ENCODE peak calls at places on chromosomes 13 and 19, in seven cellular contexts. One of them, this sample, is unnamed.

GRCh38 chr19:57269515-57270250 is 10.6 kb upstream of the ZNF460 start:
- DNase-seq in thoracic aorta: no peak
- DNase-seq in stimulated activated naive CD4-positive, alpha-beta T cell: no peak
- DNase-seq in KBM-7: no peak
- DNase-seq in bronchial epithelial cell: peak
- DNase-seq in HT-29: no peak
- DNase-seq in GM23248: peak
- DNase-seq in this sample: no peak

GRCh38 chr13:113646921-113647340 is 11.1 kb downstream of the ATP4B start:
- DNase-seq in GM23248: no peak
- DNase-seq in stimulated activated naive CD4-positive, alpha-beta T cell: no peak
- DNase-seq in KBM-7: no peak
- DNase-seq in bronchial epithelial cell: no peak
- DNase-seq in HT-29: no peak
- DNase-seq in thoracic aorta: no peak
- DNase-seq in this sample: no peak

GRCh38 chr13:79662882-79663281 is 181.9 kb downstream of the NDFIP2 start:
- DNase-seq in KBM-7: no peak
- DNase-seq in HT-29: peak
- DNase-seq in GM23248: no peak
- DNase-seq in stimulated activated naive CD4-positive, alpha-beta T cell: no peak
- DNase-seq in thoracic aorta: no peak
- DNase-seq in bronchial epithelial cell: peak
- DNase-seq in this sample: no peak

GRCh38 chr19:50912727-50913716 is 1.8 kb upstream of the KLK4 start:
- DNase-seq in HT-29: no peak
- DNase-seq in KBM-7: no peak
- DNase-seq in bronchial epithelial cell: no peak
- DNase-seq in thoracic aorta: no peak
- DNase-seq in GM23248: peak
- DNase-seq in stimulated activated naive CD4-positive, alpha-beta T cell: no peak
- DNase-seq in this sample: no peak

GRCh38 chr13:110179116-110179857 is 127.7 kb downstream of the COL4A1 start:
- DNase-seq in stimulated activated naive CD4-positive, alpha-beta T cell: no peak
- DNase-seq in thoracic aorta: no peak
- DNase-seq in KBM-7: no peak
- DNase-seq in HT-29: peak
- DNase-seq in bronchial epithelial cell: no peak
- DNase-seq in GM23248: no peak
- DNase-seq in this sample: no peak

GRCh38 chr13:50123862-50124535 is 108.8 kb downstream of the KCNRG start:
- DNase-seq in HT-29: peak
- DNase-seq in KBM-7: peak
- DNase-seq in stimulated activated naive CD4-positive, alpha-beta T cell: peak
- DNase-seq in GM23248: peak
- DNase-seq in thoracic aorta: peak
- DNase-seq in bronchial epithelial cell: peak
- DNase-seq in this sample: peak

GRCh38 chr13:75195479-75196111 is 286.4 kb downstream of the TBC1D4 start:
- DNase-seq in thoracic aorta: no peak
- DNase-seq in bronchial epithelial cell: no peak
- DNase-seq in HT-29: no peak
- DNase-seq in stimulated activated naive CD4-positive, alpha-beta T cell: no peak
- DNase-seq in GM23248: no peak
- DNase-seq in KBM-7: no peak
- DNase-seq in this sample: no peak

GRCh38 chr13:104286566-104287290 is 1220.5 kb upstream of the SLC10A2 start:
- DNase-seq in HT-29: no peak
- DNase-seq in thoracic aorta: no peak
- DNase-seq in GM23248: no peak
- DNase-seq in KBM-7: no peak
- DNase-seq in bronchial epithelial cell: peak
- DNase-seq in stimulated activated naive CD4-positive, alpha-beta T cell: no peak
- DNase-seq in this sample: no peak

GRCh38 chr19:18128044-18128443 is 24.9 kb upstream of the PIK3R2 start:
- DNase-seq in HT-29: no peak
- DNase-seq in GM23248: peak
- DNase-seq in KBM-7: no peak
- DNase-seq in bronchial epithelial cell: peak
- DNase-seq in stimulated activated naive CD4-positive, alpha-beta T cell: no peak
- DNase-seq in thoracic aorta: no peak
- DNase-seq in this sample: no peak

GRCh38 chr13:105410602-105411001 is 1124.9 kb downstream of the EFNB2 start:
- DNase-seq in thoracic aorta: no peak
- DNase-seq in stimulated activated naive CD4-positive, alpha-beta T cell: no peak
- DNase-seq in GM23248: peak
- DNase-seq in bronchial epithelial cell: peak
- DNase-seq in KBM-7: peak
- DNase-seq in HT-29: peak
- DNase-seq in this sample: no peak

GRCh38 chr13:88288326-88288725 is 617.2 kb downstream of the SLITRK5 start:
- DNase-seq in thoracic aorta: no peak
- DNase-seq in HT-29: no peak
- DNase-seq in bronchial epithelial cell: no peak
- DNase-seq in stimulated activated naive CD4-positive, alpha-beta T cell: no peak
- DNase-seq in KBM-7: no peak
- DNase-seq in GM23248: no peak
- DNase-seq in this sample: no peak

GRCh38 chr13:34151885-34152284 is 333.9 kb downstream of the RFC3 start:
- DNase-seq in HT-29: peak
- DNase-seq in KBM-7: no peak
- DNase-seq in stimulated activated naive CD4-positive, alpha-beta T cell: no peak
- DNase-seq in thoracic aorta: no peak
- DNase-seq in bronchial epithelial cell: peak
- DNase-seq in GM23248: no peak
- DNase-seq in this sample: no peak

GRCh38 chr13:46721054-46721453 is 75.9 kb downstream of the ESD start:
- DNase-seq in GM23248: peak
- DNase-seq in stimulated activated naive CD4-positive, alpha-beta T cell: peak
- DNase-seq in KBM-7: peak
- DNase-seq in thoracic aorta: no peak
- DNase-seq in bronchial epithelial cell: peak
- DNase-seq in HT-29: peak
- DNase-seq in this sample: peak

GRCh38 chr13:101695870-101696516 is 243.5 kb downstream of the ITGBL1 start:
- DNase-seq in thoracic aorta: no peak
- DNase-seq in bronchial epithelial cell: no peak
- DNase-seq in GM23248: no peak
- DNase-seq in HT-29: no peak
- DNase-seq in KBM-7: no peak
- DNase-seq in stimulated activated naive CD4-positive, alpha-beta T cell: no peak
- DNase-seq in this sample: no peak

GRCh38 chr19:31312004-31312403 is 37.2 kb downstream of the TSHZ3 start:
- DNase-seq in stimulated activated naive CD4-positive, alpha-beta T cell: no peak
- DNase-seq in GM23248: peak
- DNase-seq in KBM-7: no peak
- DNase-seq in HT-29: no peak
- DNase-seq in bronchial epithelial cell: peak
- DNase-seq in thoracic aorta: no peak
- DNase-seq in this sample: no peak

GRCh38 chr13:114004416-114005205 is 30.7 kb upstream of the C13orf46 start:
- DNase-seq in KBM-7: no peak
- DNase-seq in HT-29: peak
- DNase-seq in bronchial epithelial cell: no peak
- DNase-seq in stimulated activated naive CD4-positive, alpha-beta T cell: no peak
- DNase-seq in thoracic aorta: no peak
- DNase-seq in GM23248: no peak
- DNase-seq in this sample: no peak

GRCh38 chr13:108427355-108427754 is 157.8 kb downstream of the TNFSF13B start:
- DNase-seq in HT-29: no peak
- DNase-seq in KBM-7: no peak
- DNase-seq in GM23248: no peak
- DNase-seq in thoracic aorta: no peak
- DNase-seq in bronchial epithelial cell: peak
- DNase-seq in stimulated activated naive CD4-positive, alpha-beta T cell: no peak
- DNase-seq in this sample: no peak

GRCh38 chr13:40158218-40158617 is 502.8 kb downstream of the COG6 start:
- DNase-seq in HT-29: no peak
- DNase-seq in GM23248: peak
- DNase-seq in KBM-7: no peak
- DNase-seq in bronchial epithelial cell: peak
- DNase-seq in stimulated activated naive CD4-positive, alpha-beta T cell: no peak
- DNase-seq in thoracic aorta: no peak
- DNase-seq in this sample: no peak

GRCh38 chr19:10408511-10409291 is 5.4 kb upstream of the CDC37 start:
- DNase-seq in GM23248: peak
- DNase-seq in stimulated activated naive CD4-positive, alpha-beta T cell: no peak
- DNase-seq in HT-29: no peak
- DNase-seq in thoracic aorta: no peak
- DNase-seq in bronchial epithelial cell: no peak
- DNase-seq in KBM-7: peak
- DNase-seq in this sample: peak

GRCh38 chr19:40567750-40568494 is 8.8 kb upstream of the SHKBP1 start:
- DNase-seq in HT-29: no peak
- DNase-seq in GM23248: peak
- DNase-seq in thoracic aorta: no peak
- DNase-seq in stimulated activated naive CD4-positive, alpha-beta T cell: no peak
- DNase-seq in bronchial epithelial cell: no peak
- DNase-seq in KBM-7: no peak
- DNase-seq in this sample: no peak

GRCh38 chr13:74641586-74641985 is 507.4 kb upstream of the KLF12 start:
- DNase-seq in bronchial epithelial cell: peak
- DNase-seq in stimulated activated naive CD4-positive, alpha-beta T cell: no peak
- DNase-seq in GM23248: peak
- DNase-seq in thoracic aorta: no peak
- DNase-seq in HT-29: no peak
- DNase-seq in KBM-7: no peak
- DNase-seq in this sample: no peak

This sample was measured in central memory CD4-positive, alpha-beta T cell.